ENCODE peak calls at places on chromosomes 1 and 21, in six cellular contexts. F is transverse colon, P is esophagus muscularis mucosa, T is SK-N-SH, U is stomach, O is GM12878. X is an unnamed sample.

GRCh38 chr1:156726549-156727226 is 1.6 kb upstream of the METTL25B start:
- DNase-seq in F (peak), P (no peak), T (peak), U (peak), O (no peak), X (no peak)

GRCh38 chr1:69175078-69175477 is 392.6 kb upstream of the LRRC7 start:
- DNase-seq in F (no peak), P (no peak), T (no peak), U (no peak), O (no peak), X (no peak)

GRCh38 chr1:167059729-167060107 is 30.5 kb downstream of the GPA33 start:
- DNase-seq in F (no peak), P (no peak), T (no peak), U (no peak), O (no peak), X (no peak)

GRCh38 chr1:245153645-245154428 is 948 bp upstream of the KIF26B start:
- DNase-seq in F (no peak), P (no peak), T (peak), U (no peak), O (no peak), X (peak)

GRCh38 chr1:19405195-19405760 is 80.1 kb downstream of the CAPZB start:
- DNase-seq in F (no peak), P (no peak), T (peak), U (no peak), O (no peak), X (no peak)

GRCh38 chr1:243447342-243447741 is 191.5 kb downstream of the SDCCAG8 start:
- DNase-seq in F (no peak), P (no peak), T (no peak), U (peak), O (no peak), X (peak)

GRCh38 chr1:101311146-101311892 is 74.5 kb downstream of the S1PR1 start:
- DNase-seq in F (no peak), P (no peak), T (no peak), U (no peak), O (no peak), X (no peak)

GRCh38 chr21:41932576-41933258 is 21.1 kb downstream of the C2CD2 start:
- DNase-seq in F (no peak), P (no peak), T (peak), U (no peak), O (no peak), X (peak)

GRCh38 chr1:155127672-155128468 is at the start of gene EFNA1:
- DNase-seq in F (peak), P (no peak), T (peak), U (peak), O (no peak), X (peak)

GRCh38 chr1:171212607-171213347 is 27.7 kb downstream of the FMO2 start:
- DNase-seq in F (no peak), P (no peak), T (no peak), U (no peak), O (no peak), X (no peak)

GRCh38 chr1:62321438-62321837 is 2.2 kb upstream of the KANK4 start:
- DNase-seq in F (no peak), P (no peak), T (no peak), U (no peak), O (no peak), X (no peak)

GRCh38 chr1:165075725-165076370 is 280.7 kb downstream of the LMX1A start:
- DNase-seq in F (no peak), P (no peak), T (peak), U (no peak), O (no peak), X (no peak)

GRCh38 chr1:208207388-208208131 is 36.6 kb downstream of the PLXNA2 start:
- DNase-seq in F (no peak), P (no peak), T (no peak), U (peak), O (no peak), X (no peak)

GRCh38 chr1:218459878-218460277 is 114.7 kb downstream of the TGFB2 start:
- DNase-seq in F (no peak), P (no peak), T (peak), U (no peak), O (no peak), X (no peak)

GRCh38 chr1:225691377-225691776 is 38.5 kb upstream of the ENAH start:
- DNase-seq in F (no peak), P (no peak), T (no peak), U (no peak), O (no peak), X (peak)

GRCh38 chr1:235809949-235810348 is 56.8 kb downstream of the LYST start:
- DNase-seq in F (no peak), P (no peak), T (no peak), U (no peak), O (no peak), X (no peak)

GRCh38 chr1:184605941-184606340 is 148.7 kb downstream of the EDEM3 start:
- DNase-seq in F (no peak), P (peak), T (no peak), U (no peak), O (no peak), X (no peak)

GRCh38 chr1:151472852-151473731 is 13.8 kb upstream of the POGZ start:
- DNase-seq in F (peak), P (peak), T (peak), U (peak), O (no peak), X (peak)

GRCh38 chr1:5744911-5745431 is 247.3 kb downstream of the NPHP4 start:
- DNase-seq in F (no peak), P (no peak), T (peak), U (peak), O (no peak), X (peak)

GRCh38 chr1:24252185-24252584 is 65.1 kb upstream of the IFNLR1 start:
- DNase-seq in F (no peak), P (no peak), T (no peak), U (no peak), O (no peak), X (no peak)

GRCh38 chr1:6445062-6445763 is 20.6 kb downstream of the ESPN start:
- DNase-seq in F (peak), P (no peak), T (peak), U (peak), O (no peak), X (no peak)

GRCh38 chr1:87140831-87141540 is 187.7 kb upstream of the LMO4 start:
- DNase-seq in F (no peak), P (no peak), T (no peak), U (no peak), O (no peak), X (no peak)

GRCh38 chr1:156676820-156677615 is at the start of gene NES:
- DNase-seq in F (peak), P (no peak), T (peak), U (no peak), O (no peak), X (peak)

GRCh38 chr1:244730153-244730933 is 77.4 kb downstream of the DESI2 start:
- DNase-seq in F (peak), P (no peak), T (peak), U (peak), O (no peak), X (peak)

GRCh38 chr1:101238041-101238515 is 1.3 kb downstream of the S1PR1 start:
- DNase-seq in F (no peak), P (no peak), T (no peak), U (no peak), O (no peak), X (peak)

GRCh38 chr1:117166076-117166475 is 44.5 kb upstream of the TRIM45 start:
- DNase-seq in F (no peak), P (no peak), T (no peak), U (no peak), O (no peak), X (peak)

GRCh38 chr1:220999872-221000863 is 120.9 kb downstream of the HLX start:
- DNase-seq in F (peak), P (no peak), T (no peak), U (no peak), O (no peak), X (peak)

GRCh38 chr1:161733526-161733925 is 12.2 kb downstream of the FCRLB start:
- DNase-seq in F (no peak), P (no peak), T (no peak), U (no peak), O (no peak), X (no peak)

GRCh38 chr1:189350983-189351616 is 1126.6 kb downstream of the BRINP3 start:
- DNase-seq in F (no peak), P (no peak), T (no peak), U (no peak), O (no peak), X (no peak)

GRCh38 chr1:6803357-6803756 is 18.1 kb downstream of the CAMTA1 start:
- DNase-seq in F (no peak), P (no peak), T (no peak), U (no peak), O (no peak), X (no peak)

GRCh38 chr1:159854101-159854692 is 8.3 kb downstream of the VSIG8 start:
- DNase-seq in F (peak), P (no peak), T (peak), U (peak), O (no peak), X (peak)

GRCh38 chr1:15764890-15765289 is 6.3 kb downstream of the FBLIM1 start:
- DNase-seq in F (no peak), P (no peak), T (no peak), U (no peak), O (no peak), X (no peak)

GRCh38 chr1:223717695-223718363 is 5.5 kb downstream of the CAPN2 start:
- DNase-seq in F (no peak), P (no peak), T (no peak), U (no peak), O (no peak), X (no peak)

GRCh38 chr1:28886731-28887417 is 27.5 kb upstream of the EPB41 start:
- DNase-seq in F (peak), P (peak), T (peak), U (peak), O (peak), X (peak)

GRCh38 chr21:36254106-36254941 is 65.7 kb upstream of the MORC3 start:
- DNase-seq in F (no peak), P (no peak), T (no peak), U (no peak), O (no peak), X (no peak)

GRCh38 chr1:170881268-170882265 is 53.8 kb upstream of the MROH9 start:
- DNase-seq in F (no peak), P (no peak), T (no peak), U (no peak), O (peak), X (no peak)

GRCh38 chr1:237179511-237179910 is 137.5 kb downstream of the RYR2 start:
- DNase-seq in F (no peak), P (no peak), T (no peak), U (no peak), O (no peak), X (no peak)

GRCh38 chr1:91349524-91349923 is 55.1 kb downstream of the HFM1 start:
- DNase-seq in F (no peak), P (no peak), T (no peak), U (no peak), O (no peak), X (no peak)
- TF ChIP-seq EP300 in F (no peak), P (no peak), T (no peak), U (no peak), O (no peak), X (no peak)

DNA sequence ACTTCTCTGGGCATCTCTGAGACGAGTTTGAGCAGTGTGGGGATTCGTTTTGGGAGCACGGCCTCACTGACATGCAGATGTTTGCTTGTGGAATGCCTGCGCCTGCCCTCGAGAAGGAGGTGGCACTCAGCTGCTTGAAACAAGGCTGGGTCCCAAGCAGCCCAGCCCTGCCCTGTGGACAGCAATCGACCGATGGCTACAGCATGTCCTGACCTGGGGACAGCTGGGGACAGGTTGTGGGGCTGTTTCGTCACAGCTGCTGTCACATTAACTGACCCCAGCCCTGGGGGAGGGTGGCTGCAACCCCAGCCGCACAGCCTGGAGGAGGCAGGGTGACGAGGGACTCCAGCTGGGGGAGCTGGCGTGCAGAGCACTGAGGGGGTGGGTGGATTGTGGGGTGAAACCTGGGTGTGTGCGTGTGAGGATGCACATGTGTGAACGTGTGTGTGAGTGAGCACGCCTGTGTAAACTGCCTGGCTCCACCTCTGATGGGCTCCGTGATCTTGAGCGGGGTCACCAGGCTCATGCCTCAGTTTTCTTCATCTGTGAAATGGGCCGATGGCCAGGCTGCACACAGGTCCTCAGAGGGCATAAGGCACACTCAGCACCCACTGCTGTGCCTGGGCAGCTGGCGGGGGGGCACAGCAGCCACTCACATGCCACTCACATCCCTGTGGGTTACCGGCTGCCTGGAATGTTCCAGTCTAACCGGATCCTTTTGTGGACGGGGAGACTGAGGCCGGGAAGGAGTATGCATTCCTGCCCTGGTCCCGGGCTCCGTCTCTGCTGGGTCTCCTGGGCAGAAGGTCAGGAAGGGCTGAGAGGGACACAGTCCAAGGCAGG is 49.3 kb downstream of the COL18A1 start:
- DNase-seq in F (no peak), P (no peak), T (no peak), U (no peak), O (no peak), X (peak)
- H3K27ac ChIP-seq in F (peak), P (peak), T (no peak), U (no peak), O (no peak), X (peak)

DNA sequence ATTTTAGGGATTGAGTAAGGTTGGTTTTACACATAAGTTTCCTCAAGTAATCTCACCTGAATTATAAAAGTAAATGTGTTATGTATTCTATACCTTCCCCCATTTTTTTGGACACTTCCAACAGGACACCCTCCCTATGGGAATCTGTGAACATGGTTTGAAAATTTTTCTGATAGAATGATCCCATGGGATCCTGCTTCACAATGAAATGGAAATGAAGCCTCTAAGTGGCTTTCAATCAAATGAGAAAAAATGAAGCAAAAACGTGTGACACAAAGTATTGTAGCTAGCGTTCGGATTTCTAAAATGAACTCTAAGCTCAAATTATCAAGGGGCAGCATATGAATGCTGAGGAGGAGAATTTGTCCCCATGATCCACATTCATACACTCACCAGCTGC is 1006.8 kb downstream of the ADGRL2 start:
- DNase-seq in F (no peak), P (no peak), T (no peak), U (no peak), O (no peak), X (no peak)
- TF ChIP-seq EP300 in F (no peak), P (no peak), T (no peak), U (no peak), O (no peak), X (no peak)

GRCh38 chr1:204697893-204698292 is 12.4 kb upstream of the LRRN2 start:
- DNase-seq in F (no peak), P (no peak), T (no peak), U (no peak), O (no peak), X (no peak)
- H3K27ac ChIP-seq in F (no peak), P (no peak), T (no peak), U (no peak), O (no peak), X (no peak)

DNA sequence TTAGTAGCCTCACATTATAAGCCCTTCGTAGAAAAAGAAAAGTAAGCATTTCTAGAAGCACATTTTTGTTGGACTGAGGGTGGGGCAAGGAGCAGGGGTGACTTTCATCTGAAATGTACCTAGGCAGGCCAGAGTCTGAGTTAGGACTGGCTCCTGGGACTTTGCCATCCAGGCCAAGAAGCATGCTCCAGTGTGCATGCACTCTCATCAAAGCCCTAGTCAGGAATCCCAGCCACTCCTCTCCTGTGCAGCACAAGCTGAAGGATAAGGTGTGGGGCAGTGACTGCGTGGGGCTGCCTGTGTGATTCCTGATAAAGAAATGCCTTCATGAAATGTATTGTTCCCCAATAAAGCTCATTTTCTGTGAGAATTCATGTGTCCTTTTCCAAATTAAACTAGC is 88.2 kb downstream of the GFI1 start:
- DNase-seq in F (no peak), P (peak), T (no peak), U (no peak), O (no peak), X (no peak)
- TF ChIP-seq EP300 in F (no peak), P (no peak), T (no peak), U (no peak), O (no peak), X (no peak)

DNA sequence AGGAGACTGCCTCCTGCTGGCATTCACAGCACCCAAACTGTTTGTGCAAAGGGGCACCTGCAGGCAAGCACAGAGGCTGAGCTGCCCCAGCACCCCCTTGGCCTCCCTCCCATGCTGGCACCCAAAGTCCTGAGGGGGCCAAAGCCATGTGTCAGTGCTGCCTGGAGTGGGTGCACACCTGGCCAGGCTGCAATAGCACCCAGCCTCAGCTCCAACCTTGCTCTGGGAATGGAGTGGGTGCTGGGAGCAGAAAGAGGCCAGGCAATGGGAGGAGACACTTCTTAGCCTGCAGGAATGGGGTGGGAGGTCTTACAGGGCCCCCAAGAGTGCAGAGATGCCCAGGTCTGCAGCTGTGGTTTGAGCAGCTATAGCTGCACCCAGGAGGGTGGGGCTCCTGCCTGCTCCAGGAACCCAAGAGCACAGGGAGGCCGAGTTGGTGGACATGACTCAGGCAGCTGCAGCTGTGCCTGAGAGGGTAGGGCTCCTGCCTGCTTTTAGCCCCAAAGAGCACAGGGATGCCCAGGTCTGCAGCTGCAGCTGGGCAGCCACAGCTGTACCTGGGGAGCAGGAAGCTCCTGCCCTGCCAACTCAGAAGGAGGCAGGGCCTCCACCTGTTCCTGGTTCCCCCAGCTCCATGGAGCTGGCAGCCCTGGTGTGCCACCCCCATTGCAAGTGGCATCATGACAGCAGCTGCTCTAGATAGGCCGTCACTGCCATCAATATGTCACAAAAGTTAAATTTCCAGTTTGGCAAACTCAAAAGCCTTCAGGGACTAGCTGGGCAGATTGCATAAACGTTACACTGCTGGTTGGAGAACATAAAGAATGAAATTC is 5.3 kb upstream of the CHD1L start:
- DNase-seq in F (peak), P (no peak), T (no peak), U (peak), O (no peak), X (peak)
- H3K27ac ChIP-seq in F (peak), P (no peak), T (no peak), U (peak), O (no peak), X (peak)

DNA sequence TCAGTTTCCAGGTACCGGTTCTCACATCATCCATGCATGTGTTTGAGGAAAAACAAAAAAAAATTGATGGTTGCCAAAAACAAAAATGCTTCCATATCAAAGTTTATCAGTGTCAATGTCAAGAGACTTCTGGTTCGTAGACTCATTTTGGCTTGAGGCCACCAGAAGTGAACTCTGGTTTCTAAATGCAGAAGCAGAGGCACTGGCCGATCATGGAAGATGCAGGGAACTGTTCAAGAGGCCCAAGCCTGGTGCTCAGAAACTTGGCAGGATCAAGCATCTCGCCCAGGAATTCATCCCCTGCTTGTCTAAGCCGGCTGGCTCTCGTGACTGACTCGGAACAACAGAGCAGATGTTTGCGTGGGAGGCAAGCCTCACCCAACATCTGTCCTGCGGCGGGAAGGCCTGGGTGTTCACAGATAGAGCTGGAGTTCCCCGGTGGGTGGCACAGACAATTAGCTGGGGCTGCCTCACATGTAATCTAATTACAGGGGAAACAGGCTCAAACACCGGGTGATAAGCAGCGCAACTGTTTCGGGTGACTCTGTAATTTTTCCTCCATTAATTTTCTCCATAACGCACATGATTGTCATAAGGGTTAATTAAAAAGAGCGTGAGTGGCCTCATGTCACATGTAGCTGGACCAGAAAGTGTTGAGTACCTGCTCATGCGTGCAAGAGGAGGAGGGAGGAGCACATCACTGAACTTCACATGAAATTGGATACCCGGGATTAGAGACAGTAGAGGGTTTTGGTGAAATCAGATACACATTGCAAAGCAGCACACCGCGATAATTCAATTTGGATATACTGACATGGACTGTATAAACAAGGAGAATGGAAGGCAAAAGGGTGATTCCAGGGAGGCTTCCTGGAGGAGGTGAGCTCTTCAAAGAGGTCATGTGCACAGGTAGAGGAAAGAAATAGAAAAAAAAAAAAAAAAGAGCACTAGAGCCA is 180.0 kb downstream of the ETS2 start:
- DNase-seq in F (peak), P (peak), T (peak), U (peak), O (peak), X (peak)
- TF ChIP-seq EP300 in F (no peak), P (no peak), T (no peak), U (no peak), O (no peak), X (peak)

GRCh38 chr1:54336121-54336520 is 70.1 kb downstream of the SSBP3 start:
- DNase-seq in F (no peak), P (no peak), T (no peak), U (no peak), O (no peak), X (no peak)
- H3K27ac ChIP-seq in F (peak), P (peak), T (peak), U (peak), O (no peak), X (peak)